ENCODE peak calls at places on chromosomes 11 and 22, in eight cellular contexts. One of them, this sample, is unnamed.
A peak's percentile ranks its signal among the peaks of the same experiment; 100 is the strongest.

GRCh38 chr22:46008291-46008690 is 31.3 kb upstream of the WNT7B start:
- DNase-seq in KBM-7: no peak
- DNase-seq in stimulated activated CD4-positive, alpha-beta T cell treated with anti-CD3 and anti-CD28 coated beads, Interleukin-2, amount 100 ng/mL, for 48 hours: no peak
- DNase-seq in HFF-Myc: no peak
- DNase-seq in heart right ventricle: no peak
- DNase-seq in NCI-H748 treated with DMSO at 0.1 percent for 48 hours: no peak
- DNase-seq in A549: no peak
- DNase-seq in fibroblast of mammary gland: no peak
- DNase-seq in this sample: no peak

GRCh38 chr22:41382098-41382578 is 396 bp downstream of the TEF start:
- DNase-seq in KBM-7: peak; percentile 13
- DNase-seq in stimulated activated CD4-positive, alpha-beta T cell treated with anti-CD3 and anti-CD28 coated beads, Interleukin-2, amount 100 ng/mL, for 48 hours: peak; percentile 45
- DNase-seq in HFF-Myc: no peak
- DNase-seq in heart right ventricle: peak; percentile 69
- DNase-seq in NCI-H748 treated with DMSO at 0.1 percent for 48 hours: peak; percentile 35
- DNase-seq in A549: peak; percentile 29
- DNase-seq in fibroblast of mammary gland: peak; percentile 27
- DNase-seq in this sample: peak; percentile 79

GRCh38 chr22:29203883-29204282 is 1.8 kb upstream of the EMID1 start:
- DNase-seq in KBM-7: no peak
- DNase-seq in stimulated activated CD4-positive, alpha-beta T cell treated with anti-CD3 and anti-CD28 coated beads, Interleukin-2, amount 100 ng/mL, for 48 hours: no peak
- DNase-seq in HFF-Myc: no peak
- DNase-seq in heart right ventricle: no peak
- DNase-seq in NCI-H748 treated with DMSO at 0.1 percent for 48 hours: no peak
- DNase-seq in A549: no peak
- DNase-seq in fibroblast of mammary gland: no peak
- DNase-seq in this sample: no peak

GRCh38 chr22:43066844-43067385 is 22.3 kb downstream of the TTLL1 start:
- DNase-seq in KBM-7: no peak
- DNase-seq in stimulated activated CD4-positive, alpha-beta T cell treated with anti-CD3 and anti-CD28 coated beads, Interleukin-2, amount 100 ng/mL, for 48 hours: no peak
- DNase-seq in HFF-Myc: peak; percentile 50
- DNase-seq in heart right ventricle: no peak
- DNase-seq in NCI-H748 treated with DMSO at 0.1 percent for 48 hours: no peak
- DNase-seq in A549: no peak
- DNase-seq in fibroblast of mammary gland: peak; percentile 71
- DNase-seq in this sample: no peak

GRCh38 chr11:111449696-111450479 is 62.3 kb downstream of the BTG4 start:
- DNase-seq in KBM-7: no peak
- DNase-seq in stimulated activated CD4-positive, alpha-beta T cell treated with anti-CD3 and anti-CD28 coated beads, Interleukin-2, amount 100 ng/mL, for 48 hours: no peak
- DNase-seq in HFF-Myc: no peak
- DNase-seq in heart right ventricle: no peak
- DNase-seq in NCI-H748 treated with DMSO at 0.1 percent for 48 hours: no peak
- DNase-seq in A549: no peak
- DNase-seq in fibroblast of mammary gland: no peak
- DNase-seq in this sample: no peak

GRCh38 chr11:133900176-133901105 is 55.1 kb upstream of the SPATA19 start:
- DNase-seq in KBM-7: no peak
- DNase-seq in stimulated activated CD4-positive, alpha-beta T cell treated with anti-CD3 and anti-CD28 coated beads, Interleukin-2, amount 100 ng/mL, for 48 hours: no peak
- DNase-seq in HFF-Myc: no peak
- DNase-seq in heart right ventricle: no peak
- DNase-seq in NCI-H748 treated with DMSO at 0.1 percent for 48 hours: no peak
- DNase-seq in A549: no peak
- DNase-seq in fibroblast of mammary gland: no peak
- DNase-seq in this sample: no peak

GRCh38 chr11:120089036-120090001 is 48.6 kb downstream of the TRIM29 start:
- DNase-seq in KBM-7: no peak
- DNase-seq in stimulated activated CD4-positive, alpha-beta T cell treated with anti-CD3 and anti-CD28 coated beads, Interleukin-2, amount 100 ng/mL, for 48 hours: no peak
- DNase-seq in HFF-Myc: no peak
- DNase-seq in heart right ventricle: peak; percentile 8
- DNase-seq in NCI-H748 treated with DMSO at 0.1 percent for 48 hours: no peak
- DNase-seq in A549: no peak
- DNase-seq in fibroblast of mammary gland: no peak
- DNase-seq in this sample: no peak

GRCh38 chr11:101129203-101129943 is at the start of gene PGR:
- DNase-seq in KBM-7: no peak
- DNase-seq in stimulated activated CD4-positive, alpha-beta T cell treated with anti-CD3 and anti-CD28 coated beads, Interleukin-2, amount 100 ng/mL, for 48 hours: no peak
- DNase-seq in HFF-Myc: no peak
- DNase-seq in heart right ventricle: peak; percentile 51
- DNase-seq in NCI-H748 treated with DMSO at 0.1 percent for 48 hours: peak; percentile 21
- DNase-seq in A549: no peak
- DNase-seq in fibroblast of mammary gland: peak; percentile 20
- DNase-seq in this sample: peak; percentile 62

GRCh38 chr11:26953770-26954392 is 40.0 kb upstream of the FIBIN start:
- DNase-seq in KBM-7: no peak
- DNase-seq in stimulated activated CD4-positive, alpha-beta T cell treated with anti-CD3 and anti-CD28 coated beads, Interleukin-2, amount 100 ng/mL, for 48 hours: no peak
- DNase-seq in HFF-Myc: no peak
- DNase-seq in heart right ventricle: no peak
- DNase-seq in NCI-H748 treated with DMSO at 0.1 percent for 48 hours: no peak
- DNase-seq in A549: no peak
- DNase-seq in fibroblast of mammary gland: peak; percentile 87
- DNase-seq in this sample: no peak

GRCh38 chr22:27473533-27473932 is 328.0 kb downstream of the MN1 start:
- DNase-seq in KBM-7: no peak
- DNase-seq in stimulated activated CD4-positive, alpha-beta T cell treated with anti-CD3 and anti-CD28 coated beads, Interleukin-2, amount 100 ng/mL, for 48 hours: no peak
- DNase-seq in HFF-Myc: no peak
- DNase-seq in heart right ventricle: no peak
- DNase-seq in NCI-H748 treated with DMSO at 0.1 percent for 48 hours: no peak
- DNase-seq in A549: peak; percentile 25
- DNase-seq in fibroblast of mammary gland: no peak
- DNase-seq in this sample: no peak

GRCh38 chr22:27433585-27434190 is 367.9 kb downstream of the MN1 start:
- DNase-seq in KBM-7: no peak
- DNase-seq in stimulated activated CD4-positive, alpha-beta T cell treated with anti-CD3 and anti-CD28 coated beads, Interleukin-2, amount 100 ng/mL, for 48 hours: no peak
- DNase-seq in HFF-Myc: no peak
- DNase-seq in heart right ventricle: no peak
- DNase-seq in NCI-H748 treated with DMSO at 0.1 percent for 48 hours: no peak
- DNase-seq in A549: no peak
- DNase-seq in fibroblast of mammary gland: peak; percentile 37
- DNase-seq in this sample: no peak

GRCh38 chr11:31995525-31996123 is 95.2 kb upstream of the RCN1 start:
- DNase-seq in KBM-7: no peak
- DNase-seq in stimulated activated CD4-positive, alpha-beta T cell treated with anti-CD3 and anti-CD28 coated beads, Interleukin-2, amount 100 ng/mL, for 48 hours: no peak
- DNase-seq in HFF-Myc: no peak
- DNase-seq in heart right ventricle: no peak
- DNase-seq in NCI-H748 treated with DMSO at 0.1 percent for 48 hours: no peak
- DNase-seq in A549: peak; percentile 1
- DNase-seq in fibroblast of mammary gland: no peak
- DNase-seq in this sample: no peak

GRCh38 chr22:27195104-27195503 is 537.7 kb downstream of the MIAT start:
- DNase-seq in KBM-7: no peak
- DNase-seq in stimulated activated CD4-positive, alpha-beta T cell treated with anti-CD3 and anti-CD28 coated beads, Interleukin-2, amount 100 ng/mL, for 48 hours: no peak
- DNase-seq in HFF-Myc: no peak
- DNase-seq in heart right ventricle: peak; percentile 26
- DNase-seq in NCI-H748 treated with DMSO at 0.1 percent for 48 hours: no peak
- DNase-seq in A549: no peak
- DNase-seq in fibroblast of mammary gland: no peak
- DNase-seq in this sample: no peak

GRCh38 chr22:20244744-20245576 is 23.2 kb downstream of the RTN4R start:
- DNase-seq in KBM-7: peak; percentile 40
- DNase-seq in stimulated activated CD4-positive, alpha-beta T cell treated with anti-CD3 and anti-CD28 coated beads, Interleukin-2, amount 100 ng/mL, for 48 hours: no peak
- DNase-seq in HFF-Myc: no peak
- DNase-seq in heart right ventricle: no peak
- DNase-seq in NCI-H748 treated with DMSO at 0.1 percent for 48 hours: no peak
- DNase-seq in A549: no peak
- DNase-seq in fibroblast of mammary gland: no peak
- DNase-seq in this sample: no peak

GRCh38 chr11:61966673-61967176 is 709 bp downstream of the FTH1 start:
- DNase-seq in KBM-7: peak; percentile 50
- DNase-seq in stimulated activated CD4-positive, alpha-beta T cell treated with anti-CD3 and anti-CD28 coated beads, Interleukin-2, amount 100 ng/mL, for 48 hours: no peak
- DNase-seq in HFF-Myc: no peak
- DNase-seq in heart right ventricle: no peak
- DNase-seq in NCI-H748 treated with DMSO at 0.1 percent for 48 hours: no peak
- DNase-seq in A549: peak; percentile 51
- DNase-seq in fibroblast of mammary gland: no peak
- DNase-seq in this sample: no peak

GRCh38 chr11:35647535-35648092 is 15.0 kb upstream of the TRIM44 start:
- DNase-seq in KBM-7: no peak
- DNase-seq in stimulated activated CD4-positive, alpha-beta T cell treated with anti-CD3 and anti-CD28 coated beads, Interleukin-2, amount 100 ng/mL, for 48 hours: no peak
- DNase-seq in HFF-Myc: no peak
- DNase-seq in heart right ventricle: no peak
- DNase-seq in NCI-H748 treated with DMSO at 0.1 percent for 48 hours: peak; percentile 63
- DNase-seq in A549: no peak
- DNase-seq in fibroblast of mammary gland: no peak
- DNase-seq in this sample: no peak

GRCh38 chr11:103480421-103480820 is 371.2 kb downstream of the DYNC2H1 start:
- DNase-seq in KBM-7: no peak
- DNase-seq in stimulated activated CD4-positive, alpha-beta T cell treated with anti-CD3 and anti-CD28 coated beads, Interleukin-2, amount 100 ng/mL, for 48 hours: no peak
- DNase-seq in HFF-Myc: no peak
- DNase-seq in heart right ventricle: no peak
- DNase-seq in NCI-H748 treated with DMSO at 0.1 percent for 48 hours: no peak
- DNase-seq in A549: no peak
- DNase-seq in fibroblast of mammary gland: no peak
- DNase-seq in this sample: no peak

GRCh38 chr11:31817054-31817620 is 6.0 kb upstream of the PAX6 start:
- DNase-seq in KBM-7: no peak
- DNase-seq in stimulated activated CD4-positive, alpha-beta T cell treated with anti-CD3 and anti-CD28 coated beads, Interleukin-2, amount 100 ng/mL, for 48 hours: no peak
- DNase-seq in HFF-Myc: no peak
- DNase-seq in heart right ventricle: no peak
- DNase-seq in NCI-H748 treated with DMSO at 0.1 percent for 48 hours: no peak
- DNase-seq in A549: no peak
- DNase-seq in fibroblast of mammary gland: no peak
- DNase-seq in this sample: no peak

GRCh38 chr11:16912607-16913006 is 101.6 kb downstream of the PLEKHA7 start:
- DNase-seq in KBM-7: no peak
- DNase-seq in stimulated activated CD4-positive, alpha-beta T cell treated with anti-CD3 and anti-CD28 coated beads, Interleukin-2, amount 100 ng/mL, for 48 hours: no peak
- DNase-seq in HFF-Myc: no peak
- DNase-seq in heart right ventricle: no peak
- DNase-seq in NCI-H748 treated with DMSO at 0.1 percent for 48 hours: peak; percentile 59
- DNase-seq in A549: no peak
- DNase-seq in fibroblast of mammary gland: no peak
- DNase-seq in this sample: no peak

GRCh38 chr11:89477175-89477574 is 14.0 kb downstream of the NOX4 start:
- DNase-seq in KBM-7: no peak
- DNase-seq in stimulated activated CD4-positive, alpha-beta T cell treated with anti-CD3 and anti-CD28 coated beads, Interleukin-2, amount 100 ng/mL, for 48 hours: no peak
- DNase-seq in HFF-Myc: no peak
- DNase-seq in heart right ventricle: no peak
- DNase-seq in NCI-H748 treated with DMSO at 0.1 percent for 48 hours: no peak
- DNase-seq in A549: peak; percentile 14
- DNase-seq in fibroblast of mammary gland: no peak
- DNase-seq in this sample: no peak

GRCh38 chr11:2742201-2742600 is 42.4 kb upstream of the KCNQ1OT1 start:
- DNase-seq in KBM-7: no peak
- DNase-seq in stimulated activated CD4-positive, alpha-beta T cell treated with anti-CD3 and anti-CD28 coated beads, Interleukin-2, amount 100 ng/mL, for 48 hours: no peak
- DNase-seq in HFF-Myc: no peak
- DNase-seq in heart right ventricle: no peak
- DNase-seq in NCI-H748 treated with DMSO at 0.1 percent for 48 hours: no peak
- DNase-seq in A549: no peak
- DNase-seq in fibroblast of mammary gland: no peak
- DNase-seq in this sample: no peak

GRCh38 chr11:119447664-119448242 is 24.8 kb upstream of the THY1 start:
- DNase-seq in KBM-7: no peak
- DNase-seq in stimulated activated CD4-positive, alpha-beta T cell treated with anti-CD3 and anti-CD28 coated beads, Interleukin-2, amount 100 ng/mL, for 48 hours: no peak
- DNase-seq in HFF-Myc: no peak
- DNase-seq in heart right ventricle: no peak
- DNase-seq in NCI-H748 treated with DMSO at 0.1 percent for 48 hours: no peak
- DNase-seq in A549: no peak
- DNase-seq in fibroblast of mammary gland: no peak
- DNase-seq in this sample: no peak

GRCh38 chr11:10909141-10909883 is 51.5 kb upstream of the ZBED5 start:
- DNase-seq in KBM-7: no peak
- DNase-seq in stimulated activated CD4-positive, alpha-beta T cell treated with anti-CD3 and anti-CD28 coated beads, Interleukin-2, amount 100 ng/mL, for 48 hours: no peak
- DNase-seq in HFF-Myc: no peak
- DNase-seq in heart right ventricle: no peak
- DNase-seq in NCI-H748 treated with DMSO at 0.1 percent for 48 hours: no peak
- DNase-seq in A549: no peak
- DNase-seq in fibroblast of mammary gland: peak; percentile 59
- DNase-seq in this sample: no peak

GRCh38 chr22:48241658-48242057 is 1479.2 kb downstream of the TBC1D22A start:
- DNase-seq in KBM-7: no peak
- DNase-seq in stimulated activated CD4-positive, alpha-beta T cell treated with anti-CD3 and anti-CD28 coated beads, Interleukin-2, amount 100 ng/mL, for 48 hours: no peak
- DNase-seq in HFF-Myc: no peak
- DNase-seq in heart right ventricle: no peak
- DNase-seq in NCI-H748 treated with DMSO at 0.1 percent for 48 hours: no peak
- DNase-seq in A549: no peak
- DNase-seq in fibroblast of mammary gland: no peak
- DNase-seq in this sample: peak; percentile 54